ENCODE peak calls at places on chromosome 3, in ten cellular contexts. One of them, this sample, is unnamed.

GRCh38 chr3:69433938-69434263 is 48.0 kb upstream of the FRMD4B start:
- DNase-seq in Panc1: no peak
- DNase-seq in activated T-helper 1 cell treated with anti-CD3 and anti-CD28 coated beads, Interleukin-12 subunit alpha, Interleukin-12 subunit beta, Interleukin-2, Interleukin-4 antibody, amounts not matched to agents 30 ng/mL and 10 ng/mL and 1 ng/mL, durations not matched to agents 14 hours and 24 hours and 36 hours: no peak
- DNase-seq in T-helper 17 cell: no peak
- DNase-seq in NCI-H460: peak
- DNase-seq in IMR-90: peak
- DNase-seq in activated naive CD8-positive, alpha-beta T cell treated with anti-CD3 and anti-CD28 coated beads for 36 hours: no peak
- DNase-seq in GM03348: no peak
- DNase-seq in stomach: no peak
- DNase-seq in GM10248: no peak
- DNase-seq in this sample: no peak

GRCh38 chr3:13174011-13174802 is 101.0 kb upstream of the IQSEC1 start:
- DNase-seq in Panc1: no peak
- DNase-seq in activated T-helper 1 cell treated with anti-CD3 and anti-CD28 coated beads, Interleukin-12 subunit alpha, Interleukin-12 subunit beta, Interleukin-2, Interleukin-4 antibody, amounts not matched to agents 30 ng/mL and 10 ng/mL and 1 ng/mL, durations not matched to agents 14 hours and 24 hours and 36 hours: no peak
- DNase-seq in T-helper 17 cell: no peak
- DNase-seq in NCI-H460: no peak
- DNase-seq in IMR-90: no peak
- DNase-seq in activated naive CD8-positive, alpha-beta T cell treated with anti-CD3 and anti-CD28 coated beads for 36 hours: no peak
- DNase-seq in GM03348: no peak
- DNase-seq in stomach: no peak
- DNase-seq in GM10248: no peak
- DNase-seq in this sample: no peak

GRCh38 chr3:24513463-24513862 is 18.8 kb upstream of the THRB start:
- DNase-seq in Panc1: no peak
- DNase-seq in activated T-helper 1 cell treated with anti-CD3 and anti-CD28 coated beads, Interleukin-12 subunit alpha, Interleukin-12 subunit beta, Interleukin-2, Interleukin-4 antibody, amounts not matched to agents 30 ng/mL and 10 ng/mL and 1 ng/mL, durations not matched to agents 14 hours and 24 hours and 36 hours: no peak
- DNase-seq in T-helper 17 cell: no peak
- DNase-seq in NCI-H460: no peak
- DNase-seq in IMR-90: no peak
- DNase-seq in activated naive CD8-positive, alpha-beta T cell treated with anti-CD3 and anti-CD28 coated beads for 36 hours: no peak
- DNase-seq in GM03348: peak
- DNase-seq in stomach: no peak
- DNase-seq in GM10248: no peak
- DNase-seq in this sample: no peak

GRCh38 chr3:167406876-167407492 is 26.9 kb upstream of the ZBBX start:
- DNase-seq in Panc1: peak
- DNase-seq in activated T-helper 1 cell treated with anti-CD3 and anti-CD28 coated beads, Interleukin-12 subunit alpha, Interleukin-12 subunit beta, Interleukin-2, Interleukin-4 antibody, amounts not matched to agents 30 ng/mL and 10 ng/mL and 1 ng/mL, durations not matched to agents 14 hours and 24 hours and 36 hours: no peak
- DNase-seq in T-helper 17 cell: no peak
- DNase-seq in NCI-H460: peak
- DNase-seq in IMR-90: peak
- DNase-seq in activated naive CD8-positive, alpha-beta T cell treated with anti-CD3 and anti-CD28 coated beads for 36 hours: peak
- DNase-seq in GM03348: peak
- DNase-seq in stomach: peak
- DNase-seq in GM10248: peak
- DNase-seq in this sample: peak

GRCh38 chr3:186053954-186054353 is 54.9 kb downstream of the ETV5 start:
- DNase-seq in Panc1: no peak
- DNase-seq in activated T-helper 1 cell treated with anti-CD3 and anti-CD28 coated beads, Interleukin-12 subunit alpha, Interleukin-12 subunit beta, Interleukin-2, Interleukin-4 antibody, amounts not matched to agents 30 ng/mL and 10 ng/mL and 1 ng/mL, durations not matched to agents 14 hours and 24 hours and 36 hours: no peak
- DNase-seq in T-helper 17 cell: no peak
- DNase-seq in NCI-H460: no peak
- DNase-seq in IMR-90: peak
- DNase-seq in activated naive CD8-positive, alpha-beta T cell treated with anti-CD3 and anti-CD28 coated beads for 36 hours: no peak
- DNase-seq in GM03348: no peak
- DNase-seq in stomach: no peak
- DNase-seq in GM10248: no peak
- DNase-seq in this sample: no peak

GRCh38 chr3:13655074-13655913 is 106.4 kb downstream of the FBLN2 start:
- DNase-seq in Panc1: no peak
- DNase-seq in activated T-helper 1 cell treated with anti-CD3 and anti-CD28 coated beads, Interleukin-12 subunit alpha, Interleukin-12 subunit beta, Interleukin-2, Interleukin-4 antibody, amounts not matched to agents 30 ng/mL and 10 ng/mL and 1 ng/mL, durations not matched to agents 14 hours and 24 hours and 36 hours: no peak
- DNase-seq in T-helper 17 cell: peak
- DNase-seq in NCI-H460: peak
- DNase-seq in IMR-90: peak
- DNase-seq in activated naive CD8-positive, alpha-beta T cell treated with anti-CD3 and anti-CD28 coated beads for 36 hours: peak
- DNase-seq in GM03348: peak
- DNase-seq in stomach: peak
- DNase-seq in GM10248: peak
- DNase-seq in this sample: no peak

GRCh38 chr3:196192036-196193001 is 18.9 kb downstream of the ZDHHC19 start:
- DNase-seq in Panc1: no peak
- DNase-seq in activated T-helper 1 cell treated with anti-CD3 and anti-CD28 coated beads, Interleukin-12 subunit alpha, Interleukin-12 subunit beta, Interleukin-2, Interleukin-4 antibody, amounts not matched to agents 30 ng/mL and 10 ng/mL and 1 ng/mL, durations not matched to agents 14 hours and 24 hours and 36 hours: peak
- DNase-seq in T-helper 17 cell: peak
- DNase-seq in NCI-H460: no peak
- DNase-seq in IMR-90: no peak
- DNase-seq in activated naive CD8-positive, alpha-beta T cell treated with anti-CD3 and anti-CD28 coated beads for 36 hours: peak
- DNase-seq in GM03348: no peak
- DNase-seq in stomach: peak
- DNase-seq in GM10248: peak
- DNase-seq in this sample: no peak

GRCh38 chr3:108096506-108097325 is 5.9 kb upstream of the CD47 start:
- DNase-seq in Panc1: no peak
- DNase-seq in activated T-helper 1 cell treated with anti-CD3 and anti-CD28 coated beads, Interleukin-12 subunit alpha, Interleukin-12 subunit beta, Interleukin-2, Interleukin-4 antibody, amounts not matched to agents 30 ng/mL and 10 ng/mL and 1 ng/mL, durations not matched to agents 14 hours and 24 hours and 36 hours: no peak
- DNase-seq in T-helper 17 cell: no peak
- DNase-seq in NCI-H460: no peak
- DNase-seq in IMR-90: no peak
- DNase-seq in activated naive CD8-positive, alpha-beta T cell treated with anti-CD3 and anti-CD28 coated beads for 36 hours: no peak
- DNase-seq in GM03348: no peak
- DNase-seq in stomach: no peak
- DNase-seq in GM10248: no peak
- DNase-seq in this sample: no peak

GRCh38 chr3:65026151-65026550 is 338.4 kb upstream of the ADAMTS9 start:
- DNase-seq in Panc1: no peak
- DNase-seq in activated T-helper 1 cell treated with anti-CD3 and anti-CD28 coated beads, Interleukin-12 subunit alpha, Interleukin-12 subunit beta, Interleukin-2, Interleukin-4 antibody, amounts not matched to agents 30 ng/mL and 10 ng/mL and 1 ng/mL, durations not matched to agents 14 hours and 24 hours and 36 hours: no peak
- DNase-seq in T-helper 17 cell: no peak
- DNase-seq in NCI-H460: no peak
- DNase-seq in IMR-90: no peak
- DNase-seq in activated naive CD8-positive, alpha-beta T cell treated with anti-CD3 and anti-CD28 coated beads for 36 hours: no peak
- DNase-seq in GM03348: no peak
- DNase-seq in stomach: no peak
- DNase-seq in GM10248: no peak
- DNase-seq in this sample: no peak

GRCh38 chr3:185308126-185308754 is 54.4 kb upstream of the EHHADH start:
- DNase-seq in Panc1: peak
- DNase-seq in activated T-helper 1 cell treated with anti-CD3 and anti-CD28 coated beads, Interleukin-12 subunit alpha, Interleukin-12 subunit beta, Interleukin-2, Interleukin-4 antibody, amounts not matched to agents 30 ng/mL and 10 ng/mL and 1 ng/mL, durations not matched to agents 14 hours and 24 hours and 36 hours: peak
- DNase-seq in T-helper 17 cell: peak
- DNase-seq in NCI-H460: peak
- DNase-seq in IMR-90: peak
- DNase-seq in activated naive CD8-positive, alpha-beta T cell treated with anti-CD3 and anti-CD28 coated beads for 36 hours: peak
- DNase-seq in GM03348: peak
- DNase-seq in stomach: peak
- DNase-seq in GM10248: peak
- DNase-seq in this sample: peak

GRCh38 chr3:156158656-156159295 is 38.4 kb downstream of the KCNAB1 start:
- DNase-seq in Panc1: no peak
- DNase-seq in activated T-helper 1 cell treated with anti-CD3 and anti-CD28 coated beads, Interleukin-12 subunit alpha, Interleukin-12 subunit beta, Interleukin-2, Interleukin-4 antibody, amounts not matched to agents 30 ng/mL and 10 ng/mL and 1 ng/mL, durations not matched to agents 14 hours and 24 hours and 36 hours: no peak
- DNase-seq in T-helper 17 cell: no peak
- DNase-seq in NCI-H460: no peak
- DNase-seq in IMR-90: no peak
- DNase-seq in activated naive CD8-positive, alpha-beta T cell treated with anti-CD3 and anti-CD28 coated beads for 36 hours: no peak
- DNase-seq in GM03348: no peak
- DNase-seq in stomach: no peak
- DNase-seq in GM10248: no peak
- DNase-seq in this sample: peak

GRCh38 chr3:10528046-10528445 is 22.7 kb upstream of the ATP2B2 start:
- DNase-seq in Panc1: no peak
- DNase-seq in activated T-helper 1 cell treated with anti-CD3 and anti-CD28 coated beads, Interleukin-12 subunit alpha, Interleukin-12 subunit beta, Interleukin-2, Interleukin-4 antibody, amounts not matched to agents 30 ng/mL and 10 ng/mL and 1 ng/mL, durations not matched to agents 14 hours and 24 hours and 36 hours: no peak
- DNase-seq in T-helper 17 cell: no peak
- DNase-seq in NCI-H460: no peak
- DNase-seq in IMR-90: no peak
- DNase-seq in activated naive CD8-positive, alpha-beta T cell treated with anti-CD3 and anti-CD28 coated beads for 36 hours: no peak
- DNase-seq in GM03348: no peak
- DNase-seq in stomach: peak
- DNase-seq in GM10248: no peak
- DNase-seq in this sample: no peak

GRCh38 chr3:48456466-48456865 is 9.9 kb downstream of the ATRIP start:
- DNase-seq in Panc1: no peak
- DNase-seq in activated T-helper 1 cell treated with anti-CD3 and anti-CD28 coated beads, Interleukin-12 subunit alpha, Interleukin-12 subunit beta, Interleukin-2, Interleukin-4 antibody, amounts not matched to agents 30 ng/mL and 10 ng/mL and 1 ng/mL, durations not matched to agents 14 hours and 24 hours and 36 hours: no peak
- DNase-seq in T-helper 17 cell: no peak
- DNase-seq in NCI-H460: no peak
- DNase-seq in IMR-90: no peak
- DNase-seq in activated naive CD8-positive, alpha-beta T cell treated with anti-CD3 and anti-CD28 coated beads for 36 hours: no peak
- DNase-seq in GM03348: no peak
- DNase-seq in stomach: no peak
- DNase-seq in GM10248: no peak
- DNase-seq in this sample: no peak

GRCh38 chr3:77491961-77492360 is 452.1 kb downstream of the ROBO2 start:
- DNase-seq in Panc1: no peak
- DNase-seq in activated T-helper 1 cell treated with anti-CD3 and anti-CD28 coated beads, Interleukin-12 subunit alpha, Interleukin-12 subunit beta, Interleukin-2, Interleukin-4 antibody, amounts not matched to agents 30 ng/mL and 10 ng/mL and 1 ng/mL, durations not matched to agents 14 hours and 24 hours and 36 hours: no peak
- DNase-seq in T-helper 17 cell: no peak
- DNase-seq in NCI-H460: no peak
- DNase-seq in IMR-90: no peak
- DNase-seq in activated naive CD8-positive, alpha-beta T cell treated with anti-CD3 and anti-CD28 coated beads for 36 hours: no peak
- DNase-seq in GM03348: no peak
- DNase-seq in stomach: no peak
- DNase-seq in GM10248: no peak
- DNase-seq in this sample: no peak

GRCh38 chr3:170062769-170063168 is 25.0 kb downstream of the GPR160 start:
- DNase-seq in Panc1: no peak
- DNase-seq in activated T-helper 1 cell treated with anti-CD3 and anti-CD28 coated beads, Interleukin-12 subunit alpha, Interleukin-12 subunit beta, Interleukin-2, Interleukin-4 antibody, amounts not matched to agents 30 ng/mL and 10 ng/mL and 1 ng/mL, durations not matched to agents 14 hours and 24 hours and 36 hours: no peak
- DNase-seq in T-helper 17 cell: no peak
- DNase-seq in NCI-H460: no peak
- DNase-seq in IMR-90: no peak
- DNase-seq in activated naive CD8-positive, alpha-beta T cell treated with anti-CD3 and anti-CD28 coated beads for 36 hours: no peak
- DNase-seq in GM03348: no peak
- DNase-seq in stomach: no peak
- DNase-seq in GM10248: no peak
- DNase-seq in this sample: no peak

GRCh38 chr3:168096210-168096795 is 579 bp upstream of the GOLIM4 start:
- DNase-seq in Panc1: peak
- DNase-seq in activated T-helper 1 cell treated with anti-CD3 and anti-CD28 coated beads, Interleukin-12 subunit alpha, Interleukin-12 subunit beta, Interleukin-2, Interleukin-4 antibody, amounts not matched to agents 30 ng/mL and 10 ng/mL and 1 ng/mL, durations not matched to agents 14 hours and 24 hours and 36 hours: no peak
- DNase-seq in T-helper 17 cell: no peak
- DNase-seq in NCI-H460: peak
- DNase-seq in IMR-90: peak
- DNase-seq in activated naive CD8-positive, alpha-beta T cell treated with anti-CD3 and anti-CD28 coated beads for 36 hours: peak
- DNase-seq in GM03348: peak
- DNase-seq in stomach: peak
- DNase-seq in GM10248: peak
- DNase-seq in this sample: peak

This sample was measured in COLO829.